ENCODE peak calls at places on chromosome 10, in five cellular contexts. One of them, this sample, is unnamed.

GRCh38 chr10:132164801-132165278 is 21.9 kb upstream of the DPYSL4 start:
- DNase-seq in foreskin keratinocyte: no peak
- DNase-seq in LHCN-M2: no peak
- DNase-seq in smooth muscle cell of the brain vasculature: no peak
- DNase-seq in AG09319: no peak
- DNase-seq in this sample: no peak

GRCh38 chr10:86690657-86691084 is 22.4 kb downstream of the LDB3 start:
- DNase-seq in foreskin keratinocyte: no peak
- DNase-seq in smooth muscle cell of the brain vasculature: no peak
- DNase-seq in AG09319: no peak
- DNase-seq in LHCN-M2: no peak
- DNase-seq in this sample: no peak

GRCh38 chr10:44233561-44234470 is 151.1 kb downstream of the CXCL12 start:
- DNase-seq in AG09319: no peak
- DNase-seq in smooth muscle cell of the brain vasculature: no peak
- DNase-seq in foreskin keratinocyte: no peak
- DNase-seq in LHCN-M2: no peak
- DNase-seq in this sample: no peak

GRCh38 chr10:94315975-94316464 is 46.7 kb downstream of the NOC3L start:
- DNase-seq in foreskin keratinocyte: no peak
- DNase-seq in smooth muscle cell of the brain vasculature: peak; percentile 72
- DNase-seq in AG09319: peak; percentile 78
- DNase-seq in LHCN-M2: peak; percentile 57
- DNase-seq in this sample: peak; percentile 13

GRCh38 chr10:110091830-110092229 is 84.0 kb downstream of the ADD3 start:
- DNase-seq in foreskin keratinocyte: no peak
- DNase-seq in LHCN-M2: no peak
- DNase-seq in AG09319: no peak
- DNase-seq in smooth muscle cell of the brain vasculature: no peak
- DNase-seq in this sample: no peak

GRCh38 chr10:31031205-31031665 is 430 bp downstream of the ZNF438 start:
- DNase-seq in AG09319: no peak
- DNase-seq in foreskin keratinocyte: no peak
- DNase-seq in smooth muscle cell of the brain vasculature: no peak
- DNase-seq in LHCN-M2: no peak
- DNase-seq in this sample: no peak

GRCh38 chr10:49164587-49165188 is 23.5 kb downstream of the TMEM273 start:
- DNase-seq in AG09319: no peak
- DNase-seq in smooth muscle cell of the brain vasculature: no peak
- DNase-seq in foreskin keratinocyte: no peak
- DNase-seq in LHCN-M2: no peak
- DNase-seq in this sample: peak; percentile 56

GRCh38 chr10:113515521-113516045 is 37.3 kb upstream of the HABP2 start:
- DNase-seq in LHCN-M2: no peak
- DNase-seq in foreskin keratinocyte: no peak
- DNase-seq in smooth muscle cell of the brain vasculature: peak; percentile 63
- DNase-seq in AG09319: peak; percentile 78
- DNase-seq in this sample: no peak

GRCh38 chr10:97574374-97575100 is 2.0 kb downstream of the ANKRD2 start:
- DNase-seq in foreskin keratinocyte: peak; percentile 89
- DNase-seq in AG09319: no peak
- DNase-seq in smooth muscle cell of the brain vasculature: no peak
- DNase-seq in LHCN-M2: peak; percentile 97
- DNase-seq in this sample: peak; percentile 85

GRCh38 chr10:29131952-29132820 is 156.7 kb upstream of the LYZL1 start:
- DNase-seq in foreskin keratinocyte: no peak
- DNase-seq in smooth muscle cell of the brain vasculature: no peak
- DNase-seq in AG09319: no peak
- DNase-seq in LHCN-M2: peak; percentile 26
- DNase-seq in this sample: peak; percentile 95

GRCh38 chr10:1156616-1156886 is 100.4 kb downstream of the WDR37 start:
- DNase-seq in AG09319: no peak
- DNase-seq in smooth muscle cell of the brain vasculature: no peak
- DNase-seq in foreskin keratinocyte: no peak
- DNase-seq in LHCN-M2: no peak
- DNase-seq in this sample: no peak

GRCh38 chr10:86366033-86366901 is at the start of gene GRID1:
- DNase-seq in smooth muscle cell of the brain vasculature: no peak
- DNase-seq in AG09319: no peak
- DNase-seq in LHCN-M2: no peak
- DNase-seq in foreskin keratinocyte: no peak
- DNase-seq in this sample: no peak

GRCh38 chr10:122407375-122408125 is 33.0 kb downstream of the PLEKHA1 start:
- DNase-seq in smooth muscle cell of the brain vasculature: no peak
- DNase-seq in AG09319: no peak
- DNase-seq in foreskin keratinocyte: no peak
- DNase-seq in LHCN-M2: no peak
- DNase-seq in this sample: peak; percentile 23

GRCh38 chr10:12214763-12215218 is 18.8 kb downstream of the CDC123 start:
- DNase-seq in LHCN-M2: peak; percentile 47
- DNase-seq in smooth muscle cell of the brain vasculature: no peak
- DNase-seq in foreskin keratinocyte: peak; percentile 26
- DNase-seq in AG09319: peak; percentile 44
- DNase-seq in this sample: peak; percentile 65

GRCh38 chr10:28728396-28728795 is 51.1 kb downstream of the BAMBI start:
- DNase-seq in LHCN-M2: no peak
- DNase-seq in AG09319: no peak
- DNase-seq in smooth muscle cell of the brain vasculature: no peak
- DNase-seq in foreskin keratinocyte: peak; percentile 84
- DNase-seq in this sample: peak; percentile 17

GRCh38 chr10:131655101-131655849 is 245.5 kb upstream of the PPP2R2D start:
- DNase-seq in foreskin keratinocyte: no peak
- DNase-seq in smooth muscle cell of the brain vasculature: no peak
- DNase-seq in AG09319: no peak
- DNase-seq in LHCN-M2: no peak
- DNase-seq in this sample: no peak

GRCh38 chr10:96442017-96442643 is 71.6 kb downstream of the TLL2 start:
- DNase-seq in foreskin keratinocyte: no peak
- DNase-seq in smooth muscle cell of the brain vasculature: no peak
- DNase-seq in AG09319: no peak
- DNase-seq in LHCN-M2: no peak
- DNase-seq in this sample: no peak

GRCh38 chr10:125156739-125157472 is 3.5 kb downstream of the CTBP2 start:
- DNase-seq in AG09319: no peak
- DNase-seq in LHCN-M2: no peak
- DNase-seq in smooth muscle cell of the brain vasculature: no peak
- DNase-seq in foreskin keratinocyte: no peak
- DNase-seq in this sample: peak; percentile 34

GRCh38 chr10:5546891-5547683 is 22.3 kb downstream of the CALML3 start:
- DNase-seq in foreskin keratinocyte: peak; percentile 87
- DNase-seq in LHCN-M2: peak; percentile 55
- DNase-seq in AG09319: no peak
- DNase-seq in smooth muscle cell of the brain vasculature: no peak
- DNase-seq in this sample: peak; percentile 63

GRCh38 chr10:113362645-113363091 is 190.2 kb upstream of the HABP2 start:
- DNase-seq in LHCN-M2: no peak
- DNase-seq in AG09319: no peak
- DNase-seq in foreskin keratinocyte: peak; percentile 73
- DNase-seq in smooth muscle cell of the brain vasculature: no peak
- DNase-seq in this sample: no peak

GRCh38 chr10:33804534-33804933 is 470.1 kb upstream of the NRP1 start:
- DNase-seq in foreskin keratinocyte: no peak
- DNase-seq in AG09319: no peak
- DNase-seq in smooth muscle cell of the brain vasculature: no peak
- DNase-seq in LHCN-M2: no peak
- DNase-seq in this sample: no peak

GRCh38 chr10:44143556-44143955 is 241.3 kb downstream of the CXCL12 start:
- DNase-seq in smooth muscle cell of the brain vasculature: no peak
- DNase-seq in foreskin keratinocyte: no peak
- DNase-seq in LHCN-M2: no peak
- DNase-seq in AG09319: no peak
- DNase-seq in this sample: no peak

GRCh38 chr10:118658762-118659161 is 63.3 kb upstream of the PRLHR start:
- DNase-seq in smooth muscle cell of the brain vasculature: no peak
- DNase-seq in LHCN-M2: no peak
- DNase-seq in AG09319: no peak
- DNase-seq in foreskin keratinocyte: no peak
- DNase-seq in this sample: no peak

GRCh38 chr10:70561051-70561450 is 41.5 kb downstream of the PRF1 start:
- DNase-seq in LHCN-M2: no peak
- DNase-seq in foreskin keratinocyte: no peak
- DNase-seq in smooth muscle cell of the brain vasculature: no peak
- DNase-seq in AG09319: peak; percentile 47
- DNase-seq in this sample: no peak

GRCh38 chr10:6843477-6843876 is 263.4 kb upstream of the PRKCQ start:
- DNase-seq in smooth muscle cell of the brain vasculature: no peak
- DNase-seq in LHCN-M2: no peak
- DNase-seq in AG09319: no peak
- DNase-seq in foreskin keratinocyte: no peak
- DNase-seq in this sample: no peak

GRCh38 chr10:21494221-21495001 is 31.1 kb downstream of the SKIDA1 start:
- DNase-seq in smooth muscle cell of the brain vasculature: no peak
- DNase-seq in foreskin keratinocyte: peak; percentile 30
- DNase-seq in AG09319: no peak
- DNase-seq in LHCN-M2: peak; percentile 14
- DNase-seq in this sample: peak; percentile 27

GRCh38 chr10:44293842-44294241 is 91.1 kb downstream of the CXCL12 start:
- DNase-seq in LHCN-M2: no peak
- DNase-seq in foreskin keratinocyte: no peak
- DNase-seq in AG09319: peak; percentile 91
- DNase-seq in smooth muscle cell of the brain vasculature: no peak
- DNase-seq in this sample: no peak

GRCh38 chr10:101629781-101630419 is 41.8 kb downstream of the DPCD start:
- DNase-seq in AG09319: no peak
- DNase-seq in LHCN-M2: no peak
- DNase-seq in foreskin keratinocyte: no peak
- DNase-seq in smooth muscle cell of the brain vasculature: no peak
- DNase-seq in this sample: no peak

GRCh38 chr10:36475746-36476145 is 649.7 kb upstream of the ANKRD30A start:
- DNase-seq in AG09319: no peak
- DNase-seq in smooth muscle cell of the brain vasculature: no peak
- DNase-seq in foreskin keratinocyte: no peak
- DNase-seq in LHCN-M2: no peak
- DNase-seq in this sample: no peak

GRCh38 chr10:2051108-2051507 is 313.8 kb upstream of the ADARB2 start:
- DNase-seq in foreskin keratinocyte: no peak
- DNase-seq in smooth muscle cell of the brain vasculature: no peak
- DNase-seq in LHCN-M2: no peak
- DNase-seq in AG09319: no peak
- DNase-seq in this sample: no peak

GRCh38 chr10:102713483-102713813 is 749 bp downstream of the ARL3 start:
- DNase-seq in AG09319: no peak
- DNase-seq in smooth muscle cell of the brain vasculature: peak; percentile 7
- DNase-seq in LHCN-M2: no peak
- DNase-seq in foreskin keratinocyte: no peak
- DNase-seq in this sample: no peak

GRCh38 chr10:115861864-115862263 is 411.1 kb downstream of the GFRA1 start:
- DNase-seq in LHCN-M2: peak; percentile 71
- DNase-seq in smooth muscle cell of the brain vasculature: no peak
- DNase-seq in AG09319: no peak
- DNase-seq in foreskin keratinocyte: peak; percentile 67
- DNase-seq in this sample: no peak

GRCh38 chr10:64959116-64959515 is 1437.9 kb downstream of the REEP3 start:
- DNase-seq in foreskin keratinocyte: no peak
- DNase-seq in AG09319: no peak
- DNase-seq in LHCN-M2: no peak
- DNase-seq in smooth muscle cell of the brain vasculature: no peak
- DNase-seq in this sample: no peak

GRCh38 chr10:79405995-79406515 is 39.4 kb downstream of the ZCCHC24 start:
- DNase-seq in AG09319: no peak
- DNase-seq in smooth muscle cell of the brain vasculature: no peak
- DNase-seq in foreskin keratinocyte: no peak
- DNase-seq in LHCN-M2: no peak
- DNase-seq in this sample: no peak

GRCh38 chr10:132724436-132724835 is 61.5 kb downstream of the NKX6-2 start:
- DNase-seq in smooth muscle cell of the brain vasculature: no peak
- DNase-seq in AG09319: no peak
- DNase-seq in foreskin keratinocyte: no peak
- DNase-seq in LHCN-M2: peak; percentile 95
- DNase-seq in this sample: no peak

GRCh38 chr10:3723706-3724225 is 61.2 kb downstream of the KLF6 start:
- DNase-seq in smooth muscle cell of the brain vasculature: no peak
- DNase-seq in AG09319: peak; percentile 29
- DNase-seq in foreskin keratinocyte: no peak
- DNase-seq in LHCN-M2: no peak
- DNase-seq in this sample: no peak

GRCh38 chr10:121352456-121352855 is 245.8 kb downstream of the FGFR2 start:
- DNase-seq in LHCN-M2: no peak
- DNase-seq in foreskin keratinocyte: peak; percentile 37
- DNase-seq in AG09319: no peak
- DNase-seq in smooth muscle cell of the brain vasculature: no peak
- DNase-seq in this sample: no peak

GRCh38 chr10:77090381-77091356 is 546.9 kb downstream of the KCNMA1 start:
- DNase-seq in smooth muscle cell of the brain vasculature: no peak
- DNase-seq in AG09319: no peak
- DNase-seq in LHCN-M2: no peak
- DNase-seq in foreskin keratinocyte: no peak
- DNase-seq in this sample: no peak

This sample was measured in endothelial cell of umbilical vein.